ENCODE peak calls at places on chromosomes 11 and 22, in four cellular contexts. One of them, this sample, is unnamed.

GRCh38 chr11:27705873-27706820 is 5.9 kb upstream of the BDNF start:
- DNase-seq in sigmoid colon: no peak
- DNase-seq in H1: no peak
- DNase-seq in A549: peak
- DNase-seq in this sample: peak

GRCh38 chr11:125001073-125001764 is 47.2 kb downstream of the CCDC15 start:
- DNase-seq in sigmoid colon: no peak
- DNase-seq in H1: no peak
- DNase-seq in A549: no peak
- DNase-seq in this sample: no peak

GRCh38 chr22:29816980-29817379 is 21.1 kb downstream of the ASCC2 start:
- DNase-seq in sigmoid colon: no peak
- DNase-seq in H1: no peak
- DNase-seq in A549: no peak
- DNase-seq in this sample: no peak

GRCh38 chr11:73257342-73258103 is 14.6 kb upstream of the P2RY6 start:
- DNase-seq in sigmoid colon: peak
- DNase-seq in H1: no peak
- DNase-seq in A549: peak
- DNase-seq in this sample: no peak

GRCh38 chr11:120569903-120570302 is 58.4 kb downstream of the GRIK4 start:
- DNase-seq in sigmoid colon: peak
- DNase-seq in H1: no peak
- DNase-seq in A549: no peak
- DNase-seq in this sample: no peak

GRCh38 chr11:73312806-73313403 is 4.8 kb downstream of the ARHGEF17 start:
- DNase-seq in sigmoid colon: peak
- DNase-seq in H1: no peak
- DNase-seq in A549: no peak
- DNase-seq in this sample: peak

GRCh38 chr11:44814881-44815592 is 88.3 kb downstream of the TSPAN18 start:
- DNase-seq in sigmoid colon: no peak
- DNase-seq in H1: no peak
- DNase-seq in A549: no peak
- DNase-seq in this sample: no peak

GRCh38 chr11:129950319-129951034 is 52.2 kb downstream of the PRDM10 start:
- DNase-seq in sigmoid colon: peak
- DNase-seq in H1: no peak
- DNase-seq in A549: no peak
- DNase-seq in this sample: no peak

GRCh38 chr22:21591695-21592094 is 24.2 kb downstream of the UBE2L3 start:
- DNase-seq in sigmoid colon: no peak
- DNase-seq in H1: no peak
- DNase-seq in A549: no peak
- DNase-seq in this sample: no peak

GRCh38 chr22:37892566-37893338 is 13.3 kb upstream of the MICALL1 start:
- DNase-seq in sigmoid colon: peak
- DNase-seq in H1: no peak
- DNase-seq in A549: no peak
- DNase-seq in this sample: no peak

GRCh38 chr11:23405350-23405937 is 545.2 kb upstream of the CCDC179 start:
- DNase-seq in sigmoid colon: peak
- DNase-seq in H1: no peak
- DNase-seq in A549: no peak
- DNase-seq in this sample: no peak

GRCh38 chr22:43388420-43388851 is 23.4 kb upstream of the MPPED1 start:
- DNase-seq in sigmoid colon: peak
- DNase-seq in H1: peak
- DNase-seq in A549: peak
- DNase-seq in this sample: peak

GRCh38 chr22:44752285-44753188 is at the start of gene ARHGAP8:
- DNase-seq in sigmoid colon: no peak
- DNase-seq in H1: peak
- DNase-seq in A549: no peak
- DNase-seq in this sample: peak

GRCh38 chr11:65431452-65432132 is 9.0 kb downstream of the NEAT1 start:
- DNase-seq in sigmoid colon: no peak
- DNase-seq in H1: no peak
- DNase-seq in A549: peak
- DNase-seq in this sample: no peak

GRCh38 chr11:28520291-28520690 is 412.1 kb downstream of the METTL15 start:
- DNase-seq in sigmoid colon: no peak
- DNase-seq in H1: no peak
- DNase-seq in A549: no peak
- DNase-seq in this sample: no peak

GRCh38 chr11:44498524-44498923 is 66.9 kb upstream of the CD82 start:
- DNase-seq in sigmoid colon: no peak
- DNase-seq in H1: no peak
- DNase-seq in A549: no peak
- DNase-seq in this sample: no peak

GRCh38 chr22:19772673-19773469 is 12.3 kb downstream of the TBX1 start:
- DNase-seq in sigmoid colon: no peak
- DNase-seq in H1: no peak
- DNase-seq in A549: no peak
- DNase-seq in this sample: no peak

GRCh38 chr11:42571486-42572230 is 740.1 kb upstream of the API5 start:
- DNase-seq in sigmoid colon: no peak
- DNase-seq in H1: no peak
- DNase-seq in A549: no peak
- DNase-seq in this sample: no peak

GRCh38 chr11:85663080-85663729 is 1.7 kb downstream of the CREBZF start:
- DNase-seq in sigmoid colon: no peak
- DNase-seq in H1: no peak
- DNase-seq in A549: no peak
- DNase-seq in this sample: no peak

GRCh38 chr11:73446766-73447165 is 70.6 kb downstream of the RELT start:
- DNase-seq in sigmoid colon: no peak
- DNase-seq in H1: no peak
- DNase-seq in A549: no peak
- DNase-seq in this sample: no peak

GRCh38 chr11:117121176-117121575 is 22.9 kb upstream of the PAFAH1B2 start:
- DNase-seq in sigmoid colon: no peak
- DNase-seq in H1: no peak
- DNase-seq in A549: no peak
- DNase-seq in this sample: no peak

GRCh38 chr22:41998361-41999261 is at the start of gene WBP2NL:
- DNase-seq in sigmoid colon: peak
- DNase-seq in H1: no peak
- DNase-seq in A549: peak
- DNase-seq in this sample: peak

GRCh38 chr22:19148417-19149046 is 1.6 kb downstream of the GSC2 start:
- DNase-seq in sigmoid colon: no peak
- DNase-seq in H1: no peak
- DNase-seq in A549: no peak
- DNase-seq in this sample: no peak

GRCh38 chr11:17813391-17814059 is 78.9 kb downstream of the KCNC1 start:
- DNase-seq in sigmoid colon: no peak
- DNase-seq in H1: no peak
- DNase-seq in A549: no peak
- DNase-seq in this sample: no peak

GRCh38 chr11:71537537-71537936 is 288 bp upstream of the KRTAP5-8 start:
- DNase-seq in sigmoid colon: no peak
- DNase-seq in H1: peak
- DNase-seq in A549: no peak
- DNase-seq in this sample: no peak

GRCh38 chr22:19641983-19642451 is 72.3 kb upstream of the SEPTIN5 start:
- DNase-seq in sigmoid colon: no peak
- DNase-seq in H1: no peak
- DNase-seq in A549: no peak
- DNase-seq in this sample: no peak

GRCh38 chr11:46513934-46514342 is 79.9 kb downstream of the AMBRA1 start:
- DNase-seq in sigmoid colon: peak
- DNase-seq in H1: no peak
- DNase-seq in A549: no peak
- DNase-seq in this sample: peak

GRCh38 chr11:75474878-75475766 is 42.1 kb upstream of the KLHL35 start:
- DNase-seq in sigmoid colon: no peak
- DNase-seq in H1: peak
- DNase-seq in A549: peak
- DNase-seq in this sample: peak

GRCh38 chr11:37952035-37952434 is 1354.0 kb upstream of the RAG2 start:
- DNase-seq in sigmoid colon: no peak
- DNase-seq in H1: no peak
- DNase-seq in A549: no peak
- DNase-seq in this sample: peak

GRCh38 chr11:20474951-20475517 is 87.5 kb downstream of the PRMT3 start:
- DNase-seq in sigmoid colon: no peak
- DNase-seq in H1: no peak
- DNase-seq in A549: no peak
- DNase-seq in this sample: no peak

GRCh38 chr22:41274856-41275255 is 11.1 kb downstream of the RANGAP1 start:
- DNase-seq in sigmoid colon: no peak
- DNase-seq in H1: no peak
- DNase-seq in A549: no peak
- DNase-seq in this sample: no peak

GRCh38 chr11:27218498-27219038 is 144.4 kb downstream of the CCDC34 start:
- DNase-seq in sigmoid colon: no peak
- DNase-seq in H1: peak
- DNase-seq in A549: peak
- DNase-seq in this sample: no peak

GRCh38 chr11:2419638-2420501 is 19.3 kb downstream of the TSSC4 start:
- DNase-seq in sigmoid colon: peak
- DNase-seq in H1: peak
- DNase-seq in A549: peak
- DNase-seq in this sample: peak

GRCh38 chr11:63920126-63920869 is 3.3 kb upstream of the RCOR2 start:
- DNase-seq in sigmoid colon: peak
- DNase-seq in H1: peak
- DNase-seq in A549: no peak
- DNase-seq in this sample: peak

DNA sequence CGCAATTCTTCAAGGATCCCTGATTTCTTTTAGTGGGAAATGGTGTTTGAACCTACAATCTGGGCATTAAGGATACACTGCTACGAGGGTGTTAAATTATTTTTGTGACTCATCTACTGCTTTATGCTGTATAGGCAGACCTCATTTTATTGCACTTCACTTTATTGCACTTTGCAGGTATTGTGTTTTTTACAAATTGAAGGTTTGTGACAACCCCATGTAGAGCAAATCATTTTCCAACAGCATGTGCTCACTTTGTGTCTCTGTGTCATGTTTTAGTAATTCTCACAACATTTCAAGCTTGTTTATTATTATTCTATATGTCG is 19.2 kb upstream of the MPZL2 start:
- DNase-seq in sigmoid colon: no peak
- DNase-seq in H1: no peak
- DNase-seq in A549: no peak
- DNase-seq in this sample: no peak
- TF ChIP-seq EP300 in sigmoid colon: no peak
- TF ChIP-seq EP300 in H1: no peak
- TF ChIP-seq EP300 in A549: no peak
- TF ChIP-seq EP300 in this sample: no peak

DNA sequence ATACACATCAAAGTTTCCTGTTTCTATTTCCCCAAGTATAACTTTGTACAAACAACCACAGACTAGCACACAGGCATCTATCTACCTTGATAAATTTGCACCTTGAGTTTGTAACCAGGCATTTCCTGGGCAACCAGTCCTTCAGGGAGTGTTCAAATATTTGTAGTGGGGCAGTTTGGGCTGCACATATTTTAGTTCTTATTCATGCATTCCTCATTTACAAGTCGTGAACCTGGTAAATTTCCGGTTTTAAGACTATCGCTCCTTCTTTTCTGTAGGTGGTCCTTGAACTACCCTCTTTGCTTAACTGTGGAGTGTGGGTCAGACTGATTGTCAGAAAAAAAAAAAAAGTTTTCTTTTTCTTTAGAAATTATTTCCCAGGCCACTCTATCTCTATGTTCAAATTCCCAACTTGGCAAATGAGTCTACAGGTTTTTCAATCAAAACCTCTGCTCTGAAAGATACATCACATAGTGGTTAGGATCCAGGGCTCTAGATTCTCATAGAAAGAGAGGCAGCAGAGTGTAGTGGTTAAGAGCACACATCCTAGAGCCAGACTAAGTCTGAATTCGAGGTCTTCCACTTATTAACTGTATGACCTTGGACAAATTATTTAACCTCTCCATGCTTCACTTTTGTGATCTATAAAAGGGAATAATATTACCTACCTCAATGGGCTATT is 201.5 kb downstream of the SOX6 start:
- DNase-seq in sigmoid colon: no peak
- DNase-seq in H1: no peak
- DNase-seq in A549: peak
- DNase-seq in this sample: no peak
- TF ChIP-seq EP300 in sigmoid colon: no peak
- TF ChIP-seq EP300 in H1: no peak
- TF ChIP-seq EP300 in A549: no peak
- TF ChIP-seq EP300 in this sample: no peak

GRCh38 chr11:11995601-11996000 is 12.8 kb downstream of the DKK3 start:
- DNase-seq in sigmoid colon: no peak
- DNase-seq in H1: no peak
- DNase-seq in A549: no peak
- DNase-seq in this sample: no peak

GRCh38 chr11:11993814-11994213 is 14.6 kb downstream of the DKK3 start:
- DNase-seq in sigmoid colon: peak
- DNase-seq in H1: no peak
- DNase-seq in A549: peak
- DNase-seq in this sample: peak

GRCh38 chr11:12001152-12001551 is 7.3 kb downstream of the DKK3 start:
- DNase-seq in sigmoid colon: no peak
- DNase-seq in H1: no peak
- DNase-seq in A549: no peak
- DNase-seq in this sample: no peak

GRCh38 chr11:11996321-11997174 is 11.9 kb downstream of the DKK3 start:
- DNase-seq in sigmoid colon: no peak
- DNase-seq in H1: no peak
- DNase-seq in A549: no peak
- DNase-seq in this sample: peak

DNA sequence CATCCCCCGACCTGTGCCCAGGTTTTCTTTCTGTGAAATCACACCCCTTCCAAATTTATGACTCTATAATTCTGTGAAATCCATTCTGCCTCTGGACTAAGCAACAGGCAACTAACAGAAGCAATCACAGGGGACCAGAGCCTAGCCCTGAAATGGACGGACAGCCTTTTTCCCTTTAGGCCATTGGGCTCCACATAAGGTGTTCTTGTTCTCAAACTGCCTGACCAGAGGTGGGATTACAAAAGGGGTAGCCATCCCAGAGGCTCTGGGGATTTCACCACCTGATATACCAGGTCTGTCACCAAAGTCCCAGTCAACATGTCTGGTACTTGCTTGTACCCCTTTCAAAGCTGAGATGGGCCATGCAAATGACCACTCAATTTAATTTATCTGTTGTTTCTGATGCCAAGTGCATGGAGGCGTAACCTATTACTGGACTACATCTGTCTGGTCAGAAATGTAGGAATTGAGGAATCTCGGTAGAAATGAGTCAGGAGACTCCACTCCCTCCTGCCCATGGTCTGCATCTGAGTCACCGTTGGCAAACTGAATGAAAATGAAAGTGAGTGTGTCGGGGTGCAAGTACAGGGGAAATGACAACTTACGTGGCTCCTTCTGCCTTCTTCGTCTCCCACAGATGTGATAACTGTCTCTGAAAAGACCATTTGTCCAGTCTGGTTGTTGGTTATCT is 10.2 kb downstream of the DKK3 start:
- DNase-seq in sigmoid colon: no peak
- DNase-seq in H1: no peak
- DNase-seq in A549: peak
- DNase-seq in this sample: no peak
- TF ChIP-seq EP300 in sigmoid colon: no peak
- TF ChIP-seq EP300 in H1: no peak
- TF ChIP-seq EP300 in A549: no peak
- TF ChIP-seq EP300 in this sample: peak

GRCh38 chr11:6612816-6613136 is 760 bp upstream of the TAF10 start:
- DNase-seq in sigmoid colon: no peak
- DNase-seq in H1: peak
- DNase-seq in A549: no peak
- DNase-seq in this sample: peak
- TF ChIP-seq EP300 in sigmoid colon: no peak
- TF ChIP-seq EP300 in H1: no peak
- TF ChIP-seq EP300 in A549: no peak
- TF ChIP-seq EP300 in this sample: no peak